ENCODE peak calls at places on chromosomes 13 and 19, in ten cellular contexts. P is hepatocyte, X is IMR-90, E is PC-3, I is fibroblast of lung, H is OCI-LY7, D is osteoblast, G is HCT116, J is GM23338, T is astrocyte. K is an unnamed sample.

GRCh38 chr13:95568131-95568530 is 15.6 kb downstream of the CLDN10 start:
- DNase-seq in G (no peak), H (no peak), T (no peak), X (no peak), J (no peak), P (no peak), I (no peak), D (no peak), E (no peak), K (no peak)

GRCh38 chr13:79724348-79725103 is 243.6 kb downstream of the NDFIP2 start:
- DNase-seq in E (peak; percentile 8), J (no peak), I (no peak), G (no peak), H (no peak), X (no peak), P (peak; percentile 54), D (no peak), T (peak; percentile 57), K (peak; percentile 64)

GRCh38 chr13:75870397-75870801 is 234.3 kb downstream of the LMO7 start:
- DNase-seq in E (peak; percentile 56), P (peak; percentile 45), T (no peak), X (peak; percentile 20), D (peak; percentile 47), G (no peak), H (peak; percentile 24), J (peak; percentile 60), I (peak; percentile 43), K (no peak)

GRCh38 chr13:44004881-44005280 is 125.2 kb downstream of the LACC1 start:
- DNase-seq in E (peak; percentile 62), H (no peak), T (peak; percentile 70), I (peak; percentile 38), G (no peak), P (peak; percentile 20), D (peak; percentile 76), J (no peak), X (peak; percentile 80), K (peak; percentile 75)

GRCh38 chr19:16078311-16078758 is 2.0 kb downstream of the TPM4 start:
- DNase-seq in D (peak; percentile 92), P (no peak), J (no peak), T (peak; percentile 59), E (peak; percentile 67), G (no peak), I (no peak), H (peak; percentile 54), X (peak; percentile 69), K (peak; percentile 78)

GRCh38 chr13:70568571-70568970 is 460.3 kb upstream of the KLHL1 start:
- DNase-seq in H (peak; percentile 38), E (peak; percentile 70), D (no peak), I (peak; percentile 66), J (peak; percentile 63), P (peak; percentile 61), G (peak; percentile 19), T (peak; percentile 16), X (peak; percentile 26), K (peak; percentile 11)

GRCh38 chr19:10604460-10604980 is 17.4 kb upstream of the AP1M2 start:
- DNase-seq in I (no peak), P (no peak), H (peak; percentile 73), E (peak; percentile 38), D (no peak), T (no peak), G (no peak), X (no peak), J (no peak), K (no peak)

GRCh38 chr19:18591735-18592385 is 3.3 kb downstream of the REX1BD start:
- DNase-seq in I (no peak), H (no peak), T (no peak), P (no peak), X (no peak), D (peak; percentile 74), E (no peak), J (no peak), G (no peak), K (no peak)

GRCh38 chr19:1813197-1813836 is 1.2 kb upstream of the ATP8B3 start:
- DNase-seq in P (no peak), I (no peak), E (no peak), G (no peak), T (no peak), X (no peak), D (no peak), J (no peak), H (no peak), K (no peak)
- TF ChIP-seq CTCF in P (no peak), I (no peak), E (peak; percentile 25), G (peak; percentile 0), T (no peak), X (no peak), D (no peak), J (no peak), H (no peak), K (no peak)

DNA sequence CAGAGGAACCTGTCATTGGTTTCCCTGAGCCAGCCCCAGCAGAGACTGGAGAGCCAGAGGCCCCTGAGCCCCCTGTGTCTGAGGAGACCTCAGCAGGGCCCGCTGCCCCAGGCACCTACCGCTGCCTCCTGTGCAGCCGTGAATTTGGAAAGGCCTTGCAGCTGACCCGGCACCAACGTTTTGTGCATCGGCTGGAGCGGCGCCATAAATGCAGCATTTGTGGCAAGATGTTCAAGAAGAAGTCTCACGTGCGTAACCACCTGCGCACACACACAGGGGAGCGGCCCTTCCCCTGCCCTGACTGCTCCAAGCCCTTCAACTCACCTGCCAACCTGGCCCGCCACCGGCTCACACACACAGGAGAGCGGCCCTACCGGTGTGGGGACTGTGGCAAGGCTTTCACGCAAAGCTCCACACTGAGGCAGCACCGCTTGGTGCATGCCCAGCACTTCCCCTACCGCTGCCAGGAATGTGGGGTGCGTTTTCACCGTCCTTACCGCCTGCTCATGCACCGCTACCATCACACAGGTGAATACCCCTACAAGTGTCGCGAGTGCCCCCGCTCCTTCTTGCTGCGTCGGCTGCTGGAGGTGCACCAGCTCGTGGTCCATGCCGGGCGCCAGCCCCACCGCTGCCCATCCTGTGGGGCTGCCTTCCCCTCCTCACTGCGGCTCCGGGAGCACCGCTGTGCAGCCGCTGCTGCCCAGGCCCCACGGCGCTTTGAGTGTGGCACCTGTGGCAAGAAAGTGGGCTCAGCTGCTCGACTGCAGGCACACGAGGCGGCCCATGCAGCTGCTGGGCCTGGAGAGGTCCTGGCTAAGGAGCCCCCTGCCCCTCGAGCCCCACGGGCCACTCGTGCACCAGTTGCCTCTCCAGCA is 4.2 kb downstream of the ZNF574 start:
- DNase-seq in X (no peak), H (no peak), I (no peak), D (peak; percentile 38), J (no peak), E (no peak), T (no peak), G (no peak), P (no peak), K (no peak)
- H4K20me1 ChIP-seq in X (peaks cover 61% of the 10 kb centered on the region), H (peaks cover 16% of the 10 kb centered on the region), I (peaks cover 1% of the 10 kb centered on the region), D (peaks cover 45% of the 10 kb centered on the region), J (peaks cover 22% of the 10 kb centered on the region), E (peaks cover 32% of the 10 kb centered on the region), T (peaks cover 65% of the 10 kb centered on the region), G (peaks cover 3% of the 10 kb centered on the region), P (peaks cover 30% of the 10 kb centered on the region), K (peaks cover 4% of the 10 kb centered on the region)

GRCh38 chr19:58379276-58379675 is 1.6 kb downstream of the ZNF837 start:
- DNase-seq in P (no peak), G (no peak), H (no peak), J (no peak), I (no peak), X (no peak), D (peak; percentile 11), E (no peak), T (no peak), K (no peak)

GRCh38 chr19:58381460-58382220 is 810 bp upstream of the ZNF837 start:
- DNase-seq in D (peak; percentile 32), H (no peak), X (no peak), E (no peak), I (no peak), T (no peak), G (no peak), J (no peak), P (no peak), K (no peak)

GRCh38 chr19:58382997-58383603 is 2.3 kb upstream of the ZNF837 start:
- DNase-seq in E (no peak), G (no peak), T (no peak), P (no peak), I (no peak), X (no peak), D (peak; percentile 10), J (no peak), H (no peak), K (no peak)

GRCh38 chr19:58380037-58380735 is 644 bp downstream of the ZNF837 start:
- DNase-seq in E (no peak), G (no peak), T (no peak), H (no peak), X (no peak), I (no peak), P (no peak), D (peak; percentile 66), J (no peak), K (peak; percentile 19)

DNA sequence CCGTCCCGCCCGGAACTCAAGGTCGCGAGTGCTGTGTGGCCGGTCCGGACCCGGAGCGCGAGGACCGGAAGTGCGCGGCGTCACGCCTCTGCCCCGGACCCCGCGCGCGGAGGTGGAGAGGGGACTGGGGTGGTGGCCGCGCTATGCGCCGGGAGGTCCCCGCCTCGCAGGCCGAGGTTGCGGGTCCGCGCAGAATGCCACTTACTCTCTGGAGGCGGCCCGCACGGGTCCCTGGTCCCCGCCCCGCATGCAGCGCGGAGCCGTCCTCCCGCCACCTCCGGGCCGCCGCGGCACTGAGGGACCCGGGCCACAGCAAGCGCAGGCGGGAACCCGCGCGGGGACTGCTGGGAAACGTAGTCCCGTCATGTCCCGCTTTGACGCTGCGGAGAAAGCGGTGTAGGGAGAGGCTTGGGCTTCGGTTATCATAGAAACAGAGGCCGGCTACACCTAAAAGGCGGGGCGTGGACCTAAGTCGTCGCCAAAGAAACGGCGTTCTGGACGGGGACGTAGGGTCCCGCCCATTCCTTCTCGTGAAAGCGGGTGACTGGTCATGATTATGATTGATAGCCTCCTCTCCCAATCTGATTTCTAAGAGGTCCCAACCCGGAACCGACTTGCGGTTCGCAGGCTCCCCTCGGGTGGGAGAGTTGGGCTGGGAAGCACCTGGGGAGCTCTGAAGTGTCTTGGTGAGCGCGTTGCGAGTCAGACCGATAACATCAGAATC is at the start of gene ZNF837:
- DNase-seq in J (peak; percentile 100), D (peak; percentile 99), T (peak; percentile 99), X (peak; percentile 100), H (peak; percentile 100), G (peak; percentile 100), I (peak; percentile 100), P (peak; percentile 100), E (peak; percentile 100), K (peak; percentile 100)
- H2AFZ ChIP-seq in J (peak within 1 kb of the TSS; percentile 95), D (peak within 1 kb of the TSS; percentile 94), T (peak within 1 kb of the TSS; percentile 76), X (peak within 1 kb of the TSS; percentile 97), H (peak within 1 kb of the TSS; percentile 47), G (no peak within 1 kb of the TSS), I (peak within 1 kb of the TSS; percentile 88), P (peak within 1 kb of the TSS; percentile 94), E (peak within 1 kb of the TSS; percentile 71), K (peak within 1 kb of the TSS; percentile 93)

GRCh38 chr13:19959831-19960672 is 1.5 kb downstream of the ZMYM2 start:
- DNase-seq in G (peak; percentile 80), T (peak; percentile 78), H (peak; percentile 94), I (peak; percentile 91), X (peak; percentile 90), E (peak; percentile 95), D (peak; percentile 95), J (peak; percentile 94), P (peak; percentile 95), K (peak; percentile 84)

GRCh38 chr13:19957320-19958118 is 1.0 kb upstream of the ZMYM2 start:
- DNase-seq in E (peak; percentile 75), T (peak; percentile 73), D (peak; percentile 84), G (no peak), H (peak; percentile 75), X (peak; percentile 18), I (peak; percentile 85), P (peak; percentile 85), J (peak; percentile 91), K (peak; percentile 17)

GRCh38 chr13:19960673-19961015 is 2.1 kb downstream of the ZMYM2 start:
- DNase-seq in P (no peak), H (no peak), E (no peak), D (peak; percentile 29), T (no peak), X (no peak), G (no peak), I (no peak), J (no peak), K (peak; percentile 16)

GRCh38 chr13:19958119-19959111 is at the start of gene ZMYM2:
- DNase-seq in G (peak; percentile 86), E (peak; percentile 98), X (peak; percentile 95), I (peak; percentile 98), D (peak; percentile 100), T (peak; percentile 92), P (peak; percentile 99), J (peak; percentile 96), H (peak; percentile 96), K (peak; percentile 96)

DNA sequence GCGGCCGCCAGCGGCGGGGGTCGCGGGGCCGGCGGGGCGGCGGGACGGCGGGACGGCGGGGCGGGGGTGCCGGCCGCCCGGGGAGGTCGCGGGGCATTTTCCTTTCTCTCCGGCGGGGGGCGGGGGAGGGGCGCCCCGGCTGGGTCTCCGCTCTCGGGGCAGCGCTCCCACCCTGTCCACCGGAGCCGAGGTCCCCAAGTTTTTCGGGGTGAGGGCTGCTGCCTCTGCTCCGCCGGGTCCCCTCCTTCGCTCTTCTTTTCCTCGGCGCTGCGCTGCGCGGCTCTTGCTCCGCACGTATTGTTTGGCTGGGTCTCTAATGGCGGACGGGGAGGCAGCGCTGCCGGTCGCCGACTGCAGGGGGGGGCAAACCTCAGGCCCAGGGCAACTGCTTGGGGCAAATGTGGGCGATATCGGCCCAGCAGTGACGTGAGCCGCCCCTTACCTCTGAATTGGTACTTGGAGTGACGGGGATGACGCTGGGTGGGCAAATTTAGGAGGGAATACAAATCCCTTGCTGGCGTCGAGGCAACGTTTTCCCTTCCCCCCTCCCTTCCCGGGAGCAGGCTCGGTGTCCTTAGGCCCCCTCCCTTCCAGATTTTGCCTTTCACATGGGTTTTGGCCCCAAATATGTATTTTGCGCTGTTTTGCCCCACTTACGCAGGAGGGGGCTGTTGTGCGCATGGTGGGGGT is 759 bp downstream of the ZMYM2 start:
- DNase-seq in I (peak; percentile 47), P (peak; percentile 71), T (peak; percentile 20), D (peak; percentile 90), X (peak; percentile 39), J (peak; percentile 61), E (peak; percentile 27), H (peak; percentile 73), G (peak; percentile 8), K (peak; percentile 34)
- TF ChIP-seq CTCF in I (peak; percentile 2), P (no peak), T (no peak), D (no peak), X (peak; percentile 24), J (no peak), E (no peak), H (no peak), G (no peak), K (no peak)